ENCODE peak calls at places on chromosomes 11 and 22, in four cellular contexts. D is psoas muscle, P is HepG2, X is fibroblast of lung. O is an unnamed sample. For H3K36me3, the result is how much of the 10 kb centered on the place peaks cover.

GRCh38 chr22:23689414-23689813 is 1.4 kb upstream of the RGL4 start:
- DNase-seq in D (no peak), P (no peak), X (no peak), O (no peak)

GRCh38 chr11:61833926-61834277 is 5.8 kb downstream of the FADS2 start:
- DNase-seq in D (no peak), P (no peak), X (no peak), O (no peak)

GRCh38 chr22:45329536-45329936 is 19.8 kb downstream of the FAM118A start:
- DNase-seq in D (peak), P (no peak), X (no peak), O (no peak)

GRCh38 chr11:69873166-69874077 is 54.2 kb upstream of the FGF3 start:
- DNase-seq in D (no peak), P (no peak), X (no peak), O (no peak)

GRCh38 chr11:3153291-3153861 is 11.7 kb downstream of the OSBPL5 start:
- DNase-seq in D (peak), P (no peak), X (peak), O (no peak)

GRCh38 chr22:50507421-50507990 is at the start of gene LMF2:
- DNase-seq in D (peak), P (peak), X (no peak), O (peak)

GRCh38 chr11:14059491-14059890 is 97.0 kb downstream of the SPON1 start:
- DNase-seq in D (no peak), P (no peak), X (no peak), O (no peak)

GRCh38 chr11:3434976-3435375 is 56.0 kb upstream of the ZNF195 start:
- DNase-seq in D (no peak), P (no peak), X (no peak), O (no peak)

GRCh38 chr22:40533712-40534378 is 102.7 kb downstream of the MRTFA start:
- DNase-seq in D (no peak), P (no peak), X (peak), O (peak)

GRCh38 chr11:40842750-40843339 is 616.6 kb downstream of the LRRC4C start:
- DNase-seq in D (no peak), P (no peak), X (no peak), O (no peak)

GRCh38 chr22:32322986-32323385 is 34.7 kb upstream of the RFPL3 start:
- DNase-seq in D (no peak), P (no peak), X (no peak), O (no peak)

GRCh38 chr11:119509969-119510401 is 87.0 kb upstream of the THY1 start:
- DNase-seq in D (no peak), P (no peak), X (peak), O (peak)

GRCh38 chr11:71499125-71499524 is 27.9 kb upstream of the KRTAP5-7 start:
- DNase-seq in D (peak), P (no peak), X (peak), O (no peak)

GRCh38 chr22:41683616-41684015 is 5.1 kb downstream of the SNU13 start:
- DNase-seq in D (no peak), P (no peak), X (no peak), O (no peak)

GRCh38 chr11:123576082-123576481 is 78.3 kb downstream of the SCN3B start:
- DNase-seq in D (no peak), P (no peak), X (no peak), O (no peak)

GRCh38 chr11:116771935-116772334 is 852 bp downstream of the BUD13 start:
- DNase-seq in D (no peak), P (no peak), X (peak), O (no peak)

GRCh38 chr11:126534141-126534805 is 178.8 kb downstream of the ST3GAL4 start:
- DNase-seq in D (no peak), P (no peak), X (no peak), O (no peak)

GRCh38 chr11:130452171-130452570 is 3.7 kb downstream of the ADAMTS15 start:
- DNase-seq in D (no peak), P (no peak), X (no peak), O (no peak)

GRCh38 chr11:45852712-45853101 is 5.4 kb downstream of the CRY2 start:
- DNase-seq in D (peak), P (no peak), X (no peak), O (no peak)

DNA sequence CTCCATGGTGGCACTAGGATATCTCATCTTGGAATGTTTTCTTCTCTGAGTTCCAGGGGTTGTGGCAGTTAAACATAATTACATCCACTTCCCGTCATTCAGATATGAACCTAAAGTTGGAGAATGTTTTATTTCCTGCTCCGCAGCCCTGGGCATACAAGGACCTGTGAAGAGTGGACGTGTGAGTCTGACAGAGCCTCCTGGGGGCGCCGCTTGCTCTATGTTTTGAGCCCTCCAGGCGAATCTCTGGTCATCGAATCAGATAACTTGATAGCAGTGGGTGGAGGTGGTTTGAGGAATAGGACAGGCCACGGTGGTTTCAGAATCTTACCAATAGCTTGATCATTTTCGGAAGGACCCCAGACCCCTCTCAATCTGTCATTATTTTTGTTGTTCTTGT is 174.2 kb downstream of the NTM start:
- DNase-seq in D (no peak), P (no peak), X (no peak), O (no peak)
- TF ChIP-seq CTCF in D (no peak), P (no peak), X (no peak), O (no peak)

GRCh38 chr11:112253605-112254242 is 6.9 kb downstream of the PLET1 start:
- DNase-seq in D (no peak), P (no peak), X (no peak), O (no peak)

GRCh38 chr11:112249871-112250590 is 10.6 kb downstream of the PLET1 start:
- DNase-seq in D (no peak), P (no peak), X (peak), O (no peak)

GRCh38 chr11:112260490-112260889 is at the start of gene PLET1:
- DNase-seq in D (no peak), P (no peak), X (no peak), O (peak)

GRCh38 chr11:112255075-112255739 is 5.5 kb downstream of the PLET1 start:
- DNase-seq in D (no peak), P (peak), X (peak), O (peak)
- H3K4me3 ChIP-seq in D (no peak), P (no peak), X (peak), O (no peak)

GRCh38 chr22:36471341-36471821 is 10.1 kb downstream of the TXN2 start:
- DNase-seq in D (no peak), P (no peak), X (peak), O (peak)
- H3K36me3 ChIP-seq in D (under half), P (half or more), X (under half), O (under half)

DNA sequence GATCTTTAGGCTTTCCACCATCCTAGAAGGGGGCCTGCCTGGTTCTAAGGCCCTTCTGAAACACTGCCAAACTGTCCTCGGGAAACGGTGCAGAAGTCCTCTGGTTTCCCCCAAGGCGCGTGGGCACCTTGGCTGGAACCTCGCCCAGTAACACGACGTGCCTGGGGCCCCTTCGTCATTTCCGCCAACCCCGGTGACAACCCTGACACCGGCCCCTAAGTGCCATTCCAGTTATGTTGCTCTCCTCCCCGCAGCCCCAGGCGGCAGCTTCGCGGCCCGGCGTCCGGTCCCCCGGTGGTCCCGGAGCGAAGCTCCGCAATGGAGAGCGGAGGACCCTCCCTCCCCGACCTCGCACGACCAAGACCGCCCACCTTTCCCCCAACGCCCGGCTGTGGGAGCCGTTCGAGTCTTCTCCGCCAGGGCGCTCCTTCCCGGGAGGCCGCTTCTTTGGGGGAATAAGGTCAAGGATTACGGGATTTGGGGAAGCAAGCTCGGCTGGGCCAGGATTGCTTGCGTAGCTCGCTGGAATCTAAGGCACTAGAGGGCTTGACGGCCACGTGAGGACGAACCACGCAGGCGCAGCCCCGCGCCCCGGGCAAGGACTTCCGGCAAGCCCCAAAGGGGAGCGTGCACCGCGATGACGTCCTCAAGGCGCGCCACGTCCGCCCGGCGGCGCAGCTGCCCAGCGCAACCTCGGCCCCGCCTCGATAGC is 648 bp downstream of the RNH1 start:
- DNase-seq in D (peak), P (peak), X (peak), O (peak)
- TF ChIP-seq CTCF in D (no peak), P (no peak), X (peak), O (no peak)

DNA sequence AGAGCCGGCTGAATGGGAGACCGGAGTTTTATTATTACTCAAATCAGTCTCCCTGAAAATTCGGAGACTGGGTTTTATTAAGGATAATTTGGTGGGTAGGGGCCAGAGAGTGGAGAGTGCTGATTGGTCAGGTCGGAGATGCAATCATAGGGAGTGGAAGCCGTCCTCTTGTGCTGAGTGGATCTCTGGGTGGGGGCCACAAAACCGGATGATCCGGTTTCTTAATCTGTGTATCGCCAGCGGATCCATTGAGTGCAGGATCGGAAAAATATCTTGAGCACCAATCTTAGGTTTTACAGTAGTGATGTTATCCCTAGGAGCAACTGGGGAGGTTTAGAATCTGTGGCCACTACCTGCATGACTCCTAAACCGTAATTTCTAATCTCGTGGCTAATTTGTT is 886 bp upstream of the NIPSNAP1 start:
- DNase-seq in D (no peak), P (no peak), X (no peak), O (peak)
- H3K4me3 ChIP-seq in D (no peak), P (no peak), X (peak), O (peak)

GRCh38 chr11:472816-473215 is 22.7 kb downstream of the PTDSS2 start:
- DNase-seq in D (peak), P (no peak), X (no peak), O (no peak)

GRCh38 chr11:473415-473814 is 23.3 kb downstream of the PTDSS2 start:
- DNase-seq in D (peak), P (no peak), X (no peak), O (no peak)

GRCh38 chr11:471468-472145 is 21.5 kb downstream of the PTDSS2 start:
- DNase-seq in D (peak), P (no peak), X (no peak), O (no peak)

GRCh38 chr11:473975-474785 is 24.1 kb downstream of the PTDSS2 start:
- DNase-seq in D (peak), P (no peak), X (no peak), O (no peak)

GRCh38 chr11:472272-472671 is 22.2 kb downstream of the PTDSS2 start:
- DNase-seq in D (peak), P (no peak), X (no peak), O (no peak)
- H3K36me3 ChIP-seq in D (under half), P (under half), X (under half), O (under half)

DNA sequence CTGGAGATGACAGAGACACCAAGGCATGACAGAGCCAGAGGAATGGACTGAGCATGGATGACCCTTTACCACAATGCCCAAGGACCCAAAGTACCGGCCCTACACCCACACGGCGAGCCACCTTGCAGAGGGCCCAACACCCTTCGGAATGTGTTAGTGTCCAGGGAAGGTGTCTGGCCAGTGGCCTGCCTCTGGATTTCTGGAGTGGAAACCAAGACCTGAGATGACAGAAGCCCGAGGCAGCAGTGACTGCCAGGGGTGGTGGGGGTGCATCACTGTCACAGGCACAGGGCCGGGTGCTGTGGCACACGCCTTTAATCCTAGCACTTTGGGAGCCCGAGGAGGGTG is 28.7 kb downstream of the PDGFB start:
- DNase-seq in D (no peak), P (no peak), X (no peak), O (no peak)
- TF ChIP-seq CTCF in D (no peak), P (no peak), X (no peak), O (no peak)

GRCh38 chr11:47500121-47500520 is 51.2 kb upstream of the RAPSN start:
- DNase-seq in D (no peak), P (no peak), X (no peak), O (no peak)

GRCh38 chr11:47499614-47500013 is 50.7 kb upstream of the RAPSN start:
- DNase-seq in D (no peak), P (no peak), X (no peak), O (no peak)

GRCh38 chr11:47498584-47499152 is 49.7 kb upstream of the RAPSN start:
- DNase-seq in D (no peak), P (no peak), X (no peak), O (no peak)

GRCh38 chr11:47498149-47498548 is 49.2 kb upstream of the RAPSN start:
- DNase-seq in D (no peak), P (no peak), X (no peak), O (no peak)

DNA sequence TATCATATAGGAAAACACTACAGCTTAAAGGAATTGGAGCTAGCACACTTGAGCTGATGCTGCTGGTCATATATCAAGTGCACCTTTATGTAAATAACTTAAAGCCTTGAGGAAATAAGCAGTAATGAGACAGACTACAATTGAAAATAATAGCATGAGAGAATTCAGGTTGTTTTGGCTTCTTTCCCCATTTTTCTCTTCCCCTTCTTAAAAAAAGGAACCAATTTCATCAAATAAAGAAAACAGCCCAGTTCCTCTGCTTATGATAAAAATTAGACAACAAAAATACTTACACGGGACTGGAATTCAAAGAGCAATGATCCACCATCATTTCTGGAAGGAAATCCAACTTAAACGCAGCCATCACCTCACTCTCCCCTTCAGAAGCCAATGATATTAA is 50.2 kb upstream of the RAPSN start:
- DNase-seq in D (no peak), P (no peak), X (no peak), O (no peak)
- H3K4me3 ChIP-seq in D (no peak), P (no peak), X (no peak), O (no peak)